ENCODE peak calls at places on chromosomes 4 and X, in five cellular contexts. H is activated effector memory CD4-positive, alpha-beta T cell treated with Interleukin-2 at 50 U/mL for 16 hours; P is psoas muscle; X is Peyer's patch; K is lower lobe of right lung. Y is an unnamed sample.

GRCh38 chrX:52556741-52557140 is 39.9 kb upstream of the XAGE1B start:
- DNase-seq in P (no peak), H (no peak), K (no peak), X (no peak), Y (no peak)

GRCh38 chrX:15956684-15957083 is 102.1 kb upstream of the AP1S2 start:
- DNase-seq in X (no peak), P (no peak), K (no peak), H (no peak), Y (no peak)

GRCh38 chr4:7187297-7187592 is 5.1 kb upstream of the SORCS2 start:
- DNase-seq in P (peak), H (no peak), X (no peak), K (peak), Y (no peak)

GRCh38 chr4:128846063-128846462 is 36.6 kb downstream of the JADE1 start:
- DNase-seq in H (no peak), X (no peak), K (no peak), P (no peak), Y (no peak)

GRCh38 chr4:10371869-10372471 is 85.3 kb downstream of the ZNF518B start:
- DNase-seq in K (no peak), H (no peak), X (no peak), P (no peak), Y (no peak)

GRCh38 chr4:139403457-139403856 is 50.5 kb upstream of the RAB33B start:
- DNase-seq in H (no peak), P (no peak), X (no peak), K (no peak), Y (no peak)

GRCh38 chr4:13851541-13851940 is 224.0 kb upstream of the BOD1L1 start:
- DNase-seq in X (no peak), K (no peak), P (no peak), H (no peak), Y (no peak)

GRCh38 chr4:14767142-14767541 is 235.1 kb upstream of the CPEB2 start:
- DNase-seq in H (no peak), X (no peak), K (no peak), P (no peak), Y (no peak)

GRCh38 chrX:56788229-56788628 is 59.2 kb downstream of the NBDY start:
- DNase-seq in K (no peak), H (no peak), X (peak), P (no peak), Y (no peak)

GRCh38 chr4:15414601-15415091 is 13.2 kb upstream of the C1QTNF7 start:
- DNase-seq in H (no peak), P (no peak), X (no peak), K (no peak), Y (no peak)

GRCh38 chr4:137638934-137639333 is 106.6 kb upstream of the PCDH18 start:
- DNase-seq in P (no peak), X (no peak), H (no peak), K (no peak), Y (no peak)

GRCh38 chrX:148960060-148960459 is 459.6 kb downstream of the AFF2 start:
- DNase-seq in K (no peak), X (no peak), H (no peak), P (no peak), Y (no peak)

GRCh38 chrX:41516995-41517660 is 70.0 kb downstream of the NYX start:
- DNase-seq in K (no peak), X (no peak), H (no peak), P (no peak), Y (no peak)

GRCh38 chrX:132669142-132669541 is 180.3 kb upstream of the MBNL3 start:
- DNase-seq in X (no peak), H (no peak), P (no peak), K (no peak), Y (no peak)

GRCh38 chrX:102745513-102746133 is 25.1 kb downstream of the GPRASP3 start:
- DNase-seq in H (no peak), X (no peak), K (peak), P (no peak), Y (no peak)

GRCh38 chr4:152536545-152537182 is 772 bp upstream of the FBXW7 start:
- DNase-seq in H (no peak), K (no peak), P (no peak), X (peak), Y (peak)

GRCh38 chrX:29478336-29479069 is 736.9 kb upstream of the MAGEB2 start:
- DNase-seq in H (no peak), P (no peak), K (no peak), X (no peak), Y (peak)

GRCh38 chr4:150962245-150962644 is 52.8 kb downstream of the LRBA start:
- DNase-seq in K (no peak), H (no peak), P (no peak), X (no peak), Y (no peak)

GRCh38 chr4:14827111-14827510 is 175.2 kb upstream of the CPEB2 start:
- DNase-seq in X (no peak), P (no peak), K (no peak), H (no peak), Y (no peak)

GRCh38 chr4:1870578-1871443 is at the start of gene NSD2:
- DNase-seq in K (peak), X (peak), H (peak), P (peak), Y (peak)

GRCh38 chrX:73562986-73563739 is at the start of gene CHIC1:
- DNase-seq in K (peak), X (peak), H (peak), P (peak), Y (peak)

GRCh38 chr4:74772106-74772505 is 22.2 kb downstream of the BTC start:
- DNase-seq in H (no peak), X (no peak), K (no peak), P (no peak), Y (no peak)

GRCh38 chr4:10299601-10300000 is 157.6 kb downstream of the ZNF518B start:
- DNase-seq in X (no peak), P (no peak), H (no peak), K (no peak), Y (no peak)

GRCh38 chrX:39818071-39818470 is 279.7 kb downstream of the BCOR start:
- DNase-seq in X (no peak), P (peak), H (no peak), K (no peak), Y (no peak)

GRCh38 chr4:127685292-127685691 is 44.9 kb upstream of the SLC25A31 start:
- DNase-seq in P (no peak), K (no peak), X (no peak), H (no peak), Y (no peak)

GRCh38 chrX:80246273-80246672 is 174.0 kb upstream of the TENT5D start:
- DNase-seq in P (no peak), H (no peak), X (no peak), K (no peak), Y (no peak)

GRCh38 chrX:28581522-28581921 is 5.7 kb upstream of the IL1RAPL1 start:
- DNase-seq in K (no peak), P (no peak), H (no peak), X (no peak), Y (no peak)

GRCh38 chr4:66376396-66376795 is 706.1 kb upstream of the EPHA5 start:
- DNase-seq in H (no peak), X (no peak), K (no peak), P (no peak), Y (no peak)

GRCh38 chr4:141563721-141564120 is 72.7 kb upstream of the IL15 start:
- DNase-seq in K (no peak), P (no peak), H (no peak), X (no peak), Y (no peak)

GRCh38 chr4:544386-545105 is 31.5 kb downstream of the TMEM271 start:
- DNase-seq in P (no peak), H (no peak), X (no peak), K (no peak), Y (no peak)

GRCh38 chrX:108511721-108512120 is 72.1 kb downstream of the COL4A5 start:
- DNase-seq in H (no peak), K (no peak), X (no peak), P (no peak), Y (no peak)

GRCh38 chrX:49915352-49916222 is 6.8 kb upstream of the CLCN5 start:
- DNase-seq in X (peak), H (no peak), K (no peak), P (no peak), Y (peak)

GRCh38 chr4:169090479-169091215 is 80.6 kb upstream of the CBR4 start:
- DNase-seq in X (no peak), P (no peak), K (no peak), H (no peak), Y (no peak)

GRCh38 chr4:140237616-140238352 is 83.8 kb upstream of the MAML3 start:
- DNase-seq in H (no peak), X (no peak), K (peak), P (peak), Y (no peak)